ENCODE peak calls at places on chromosomes 11 and 22, in nine cellular contexts. Q, A, R, E, G, Z, X, T and H are unnamed samples.

GRCh38 chr22:48920776-48921241 is 906.9 kb downstream of the BRD1 start:
- DNase-seq in Z (no peak), E (no peak), A (peak), R (no peak), X (no peak), T (no peak), Q (no peak), G (no peak), H (no peak)

GRCh38 chr11:70688142-70688541 is 289.8 kb downstream of the CTTN start:
- DNase-seq in Z (no peak), R (peak), Q (peak), T (no peak), A (no peak), G (no peak), X (no peak), E (no peak), H (no peak)

GRCh38 chr11:133239530-133239929 is 292.8 kb downstream of the OPCML start:
- DNase-seq in Q (no peak), G (no peak), T (no peak), Z (no peak), A (no peak), E (no peak), X (no peak), R (no peak), H (no peak)

GRCh38 chr11:79007811-79008294 is 433.0 kb downstream of the TENM4 start:
- DNase-seq in Z (no peak), A (no peak), T (no peak), E (no peak), X (no peak), G (no peak), Q (no peak), R (no peak), H (no peak)

GRCh38 chr11:95149659-95150294 is 60.1 kb downstream of the ENDOD1 start:
- DNase-seq in A (peak), G (no peak), T (peak), Q (peak), R (peak), E (no peak), Z (no peak), X (peak), H (no peak)

GRCh38 chr22:17842386-17842785 is 68.1 kb upstream of the BID start:
- DNase-seq in E (no peak), R (no peak), X (peak), T (no peak), Z (no peak), A (no peak), Q (peak), G (no peak), H (peak)

GRCh38 chr22:49152146-49152929 is 675.3 kb downstream of the BRD1 start:
- DNase-seq in X (no peak), A (no peak), Z (no peak), T (no peak), Q (peak), R (no peak), E (no peak), G (no peak), H (no peak)

GRCh38 chr11:31802990-31803812 is 7.9 kb downstream of the PAX6 start:
- DNase-seq in Q (peak), Z (no peak), T (no peak), R (no peak), A (peak), X (no peak), E (no peak), G (no peak), H (no peak)

GRCh38 chr11:48172818-48173609 is 43.6 kb upstream of the OR4B1 start:
- DNase-seq in R (peak), G (no peak), T (peak), Q (peak), X (peak), E (no peak), A (no peak), Z (no peak), H (peak)

GRCh38 chr11:1919428-1920127 is at the start of gene TNNT3:
- DNase-seq in G (no peak), A (peak), T (peak), E (no peak), R (no peak), Z (no peak), X (no peak), Q (peak), H (no peak)

GRCh38 chr22:46528121-46528610 is 9.3 kb downstream of the CELSR1 start:
- DNase-seq in A (no peak), G (no peak), T (no peak), Q (no peak), X (no peak), E (no peak), R (no peak), Z (no peak), H (no peak)

GRCh38 chr22:39384750-39385480 is 14.7 kb upstream of the TAB1 start:
- DNase-seq in A (no peak), R (peak), E (no peak), X (no peak), T (peak), G (no peak), Q (no peak), Z (no peak), H (no peak)

GRCh38 chr22:21661991-21662390 is 3.8 kb upstream of the PPIL2 start:
- DNase-seq in T (no peak), Q (no peak), Z (no peak), R (no peak), E (no peak), A (no peak), G (no peak), X (no peak), H (no peak)

GRCh38 chr11:134538793-134539192 is 126.8 kb upstream of the B3GAT1 start:
- DNase-seq in R (no peak), T (no peak), G (no peak), X (peak), A (no peak), Z (no peak), Q (no peak), E (no peak), H (no peak)

GRCh38 chr11:18698341-18699268 is at the start of gene TMEM86A:
- DNase-seq in X (peak), T (peak), E (peak), A (peak), Z (peak), G (no peak), Q (peak), R (peak), H (peak)

GRCh38 chr22:49365191-49365837 is 462.4 kb downstream of the BRD1 start:
- DNase-seq in R (no peak), Q (peak), T (no peak), Z (no peak), G (no peak), X (no peak), E (no peak), A (no peak), H (no peak)

GRCh38 chr11:47143322-47143721 is 33.4 kb downstream of the ARFGAP2 start:
- DNase-seq in X (no peak), Z (no peak), T (no peak), A (no peak), R (peak), Q (no peak), G (no peak), E (no peak), H (no peak)

GRCh38 chr11:78815631-78816232 is 241.1 kb upstream of the NARS2 start:
- DNase-seq in Z (no peak), G (no peak), X (no peak), E (no peak), A (no peak), Q (no peak), R (no peak), T (no peak), H (no peak)

GRCh38 chr22:27220349-27220748 is 563.0 kb downstream of the MIAT start:
- DNase-seq in G (no peak), R (no peak), E (no peak), T (peak), A (no peak), X (no peak), Z (no peak), Q (no peak), H (no peak)

GRCh38 chr11:57514538-57515331 is 767 bp downstream of the SLC43A1 start:
- DNase-seq in T (peak), Z (no peak), A (peak), E (peak), X (peak), Q (peak), R (peak), G (no peak), H (peak)

GRCh38 chr22:19351604-19352003 is 60.1 kb upstream of the CLTCL1 start:
- DNase-seq in A (no peak), X (peak), Z (no peak), Q (no peak), E (no peak), T (no peak), G (no peak), R (no peak), H (no peak)

GRCh38 chr11:10042699-10043098 is 251.3 kb downstream of the SBF2 start:
- DNase-seq in E (no peak), Z (no peak), R (peak), A (no peak), X (no peak), Q (no peak), T (no peak), G (no peak), H (peak)

GRCh38 chr11:126426126-126426525 is 70.6 kb downstream of the ST3GAL4 start:
- DNase-seq in R (no peak), A (no peak), Q (no peak), E (no peak), X (no peak), T (no peak), Z (no peak), G (no peak), H (no peak)

GRCh38 chr11:8956860-8957259 is 7.4 kb downstream of the TMEM9B start:
- DNase-seq in Z (no peak), X (no peak), A (no peak), G (no peak), E (no peak), Q (no peak), T (no peak), R (no peak), H (no peak)

GRCh38 chr11:76123243-76123642 is 83.1 kb downstream of the WNT11 start:
- DNase-seq in E (no peak), Z (no peak), G (no peak), X (no peak), T (no peak), R (no peak), Q (no peak), A (no peak), H (no peak)

GRCh38 chr11:128901655-128902514 is 10.7 kb downstream of the KCNJ5 start:
- DNase-seq in G (no peak), A (no peak), X (no peak), Z (no peak), R (no peak), E (no peak), Q (no peak), T (no peak), H (no peak)

GRCh38 chr11:85809191-85809590 is 1.8 kb downstream of the SYTL2 start:
- DNase-seq in Z (no peak), X (peak), G (no peak), Q (no peak), A (no peak), T (no peak), R (no peak), E (no peak), H (no peak)

GRCh38 chr11:85810521-85810870 is 445 bp downstream of the SYTL2 start:
- DNase-seq in X (peak), Q (no peak), Z (no peak), A (no peak), G (no peak), E (no peak), R (peak), T (no peak), H (no peak)

GRCh38 chr11:85811624-85812023 is 683 bp upstream of the SYTL2 start:
- DNase-seq in X (no peak), A (no peak), G (no peak), R (no peak), Q (no peak), Z (no peak), E (no peak), T (no peak), H (no peak)

GRCh38 chr11:85809881-85810280 is 1.1 kb downstream of the SYTL2 start:
- DNase-seq in R (no peak), X (peak), G (no peak), A (peak), E (no peak), Q (no peak), T (no peak), Z (no peak), H (no peak)

GRCh38 chr11:85810871-85811611 is at the start of gene SYTL2:
- DNase-seq in Z (no peak), X (peak), G (no peak), A (peak), Q (peak), R (peak), T (peak), E (peak), H (peak)
- TF ChIP-seq POLR2A in Z (peak), X (peak), G (no peak), A (no peak), Q (no peak), R (peak), T (peak), E (no peak), H (peak)

GRCh38 chr11:113468666-113469345 is 6.4 kb downstream of the DRD2 start:
- DNase-seq in G (no peak), E (no peak), Z (no peak), T (no peak), R (no peak), X (no peak), Q (no peak), A (no peak), H (no peak)
- H3K27ac ChIP-seq in G (no peak), E (no peak), Z (no peak), T (no peak), R (no peak), X (no peak), Q (no peak), A (no peak), H (no peak)

DNA sequence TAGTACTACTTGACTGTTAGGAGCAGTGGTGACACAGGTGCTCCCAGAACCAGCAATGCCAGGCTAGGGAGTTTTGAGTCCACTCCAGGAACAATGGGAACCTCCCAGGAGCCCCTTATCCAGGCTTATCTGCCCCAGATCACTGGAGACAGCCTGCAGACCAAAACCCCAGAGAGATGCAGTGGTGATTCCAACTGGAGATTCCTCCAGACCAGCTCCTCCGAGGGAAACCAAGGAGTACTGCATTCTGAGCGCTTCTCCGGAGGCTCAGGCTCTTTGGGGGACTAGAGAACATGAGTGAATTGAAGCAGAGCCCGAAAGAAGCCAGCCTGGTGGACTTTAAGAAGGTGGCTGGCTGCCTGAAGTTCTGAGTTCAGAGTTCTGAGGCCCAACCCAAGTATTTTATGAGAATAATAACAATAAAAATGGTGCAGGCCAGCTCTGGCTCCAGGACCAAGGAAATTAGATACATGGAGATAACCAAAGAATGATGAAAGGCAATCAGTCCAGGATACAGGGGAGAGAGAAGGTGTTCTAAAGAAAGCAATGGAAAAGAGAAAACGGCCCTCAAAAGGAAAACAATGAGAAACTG is 1.3 kb upstream of the TMEM25 start:
- DNase-seq in E (no peak), T (no peak), Q (no peak), G (no peak), X (peak), R (no peak), A (no peak), Z (no peak), H (no peak)
- H3K4me3 ChIP-seq in E (peak), T (no peak), Q (peak), G (peak), X (no peak), R (no peak), A (peak), Z (peak), H (no peak)

DNA sequence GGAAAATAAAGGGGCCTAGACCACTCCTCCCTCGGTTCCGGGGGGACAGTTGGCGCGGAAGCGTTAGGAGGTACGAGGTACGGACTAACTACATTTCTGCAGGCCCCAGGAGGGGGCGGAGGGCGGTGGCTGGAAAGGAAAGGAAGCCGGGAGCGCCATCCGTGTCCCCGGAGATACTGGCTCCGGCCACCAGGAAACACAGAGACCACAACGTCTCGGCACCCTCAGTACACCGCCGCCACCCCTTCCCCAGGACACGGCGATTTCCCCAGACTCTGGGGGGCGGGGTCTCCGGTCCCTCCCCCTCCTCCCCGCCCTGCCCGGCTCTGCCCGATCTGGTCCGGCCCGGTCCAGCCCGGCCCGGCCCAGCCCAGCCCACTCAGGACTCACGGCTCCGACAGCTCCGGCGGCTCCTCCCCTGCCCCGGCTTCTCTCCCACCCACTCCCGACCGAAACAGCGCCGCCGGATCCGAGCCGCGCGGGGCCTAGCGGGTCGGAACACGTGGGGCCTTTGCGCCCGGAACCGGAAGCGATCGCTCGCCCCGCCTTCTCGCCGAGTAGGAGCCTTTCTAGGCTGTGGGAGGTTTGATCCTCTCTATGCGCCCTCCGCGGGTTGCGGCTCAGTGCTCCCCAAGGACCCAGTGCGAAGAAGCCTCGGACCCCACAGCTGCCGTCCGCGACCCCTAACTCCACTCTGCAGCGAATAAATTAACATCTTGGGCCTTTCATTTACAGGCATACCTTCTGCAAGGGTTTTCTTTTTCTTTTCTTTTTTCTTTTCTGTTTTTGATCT is at the start of gene ZNF202:
- DNase-seq in E (peak), Z (peak), G (peak), A (peak), Q (peak), R (peak), X (peak), T (peak), H (peak)
- TF ChIP-seq POLR2A in E (no peak), Z (peak), G (peak), A (no peak), Q (no peak), R (peak), X (peak), T (peak), H (peak)

GRCh38 chr22:38034884-38035529 is 22.2 kb upstream of the PICK1 start:
- DNase-seq in Q (no peak), T (no peak), G (no peak), X (no peak), Z (no peak), A (no peak), E (no peak), R (no peak), H (no peak)

GRCh38 chr22:38035530-38035885 is 21.7 kb upstream of the PICK1 start:
- DNase-seq in Z (no peak), Q (no peak), R (no peak), X (no peak), A (no peak), G (no peak), E (no peak), T (no peak), H (no peak)

GRCh38 chr22:38034278-38034882 is 22.8 kb upstream of the PICK1 start:
- DNase-seq in X (no peak), Q (peak), A (peak), E (no peak), R (peak), G (peak), T (peak), Z (no peak), H (peak)

GRCh38 chr22:38032681-38033521 is 24.3 kb upstream of the PICK1 start:
- DNase-seq in A (no peak), E (no peak), Z (no peak), R (peak), G (no peak), X (no peak), Q (no peak), T (no peak), H (no peak)

GRCh38 chr22:38033522-38034277 is 23.5 kb upstream of the PICK1 start:
- DNase-seq in E (no peak), Z (no peak), G (no peak), Q (no peak), A (peak), T (no peak), R (no peak), X (no peak), H (no peak)
- H3K27ac ChIP-seq in E (peak), Z (peak), G (no peak), Q (peak), A (peak), T (peak), R (peak), X (peak), H (peak)

GRCh38 chr22:37186228-37186996 is 1.6 kb downstream of the C1QTNF6 start:
- DNase-seq in T (no peak), G (peak), Z (no peak), Q (peak), A (no peak), R (no peak), X (peak), E (no peak), H (peak)
- H3K4me3 ChIP-seq in T (no peak), G (no peak), Z (no peak), Q (no peak), A (no peak), R (no peak), X (no peak), E (no peak), H (no peak)